ENCODE peak calls at places on chromosome 13, in eight cellular contexts. L is DMS79, W is amniotic stem cell, N is cardiac fibroblast, B is immature natural killer cell, J is AG10803, D is DND-41, Z is ACHN. P is an unnamed sample.

GRCh38 chr13:98787173-98787572 is 34.7 kb upstream of the SLC15A1 start:
- DNase-seq in L (no peak), W (no peak), N (no peak), B (no peak), J (no peak), D (no peak), Z (no peak), P (no peak)

GRCh38 chr13:50202485-50202884 is 187.2 kb downstream of the KCNRG start:
- DNase-seq in L (no peak), W (no peak), N (no peak), B (no peak), J (no peak), D (no peak), Z (no peak), P (no peak)

GRCh38 chr13:97855570-97855970 is 97.9 kb upstream of the IPO5 start:
- DNase-seq in L (peak), W (peak), N (peak), B (peak), J (peak), D (peak), Z (peak), P (peak)

GRCh38 chr13:20702945-20703784 is at the start of gene IL17D:
- DNase-seq in L (no peak), W (no peak), N (no peak), B (peak), J (no peak), D (peak), Z (no peak), P (peak)

GRCh38 chr13:34011552-34012085 is 193.7 kb downstream of the RFC3 start:
- DNase-seq in L (no peak), W (no peak), N (no peak), B (no peak), J (no peak), D (no peak), Z (no peak), P (no peak)

GRCh38 chr13:98869408-98870090 is 108.3 kb downstream of the DOCK9 start:
- DNase-seq in L (no peak), W (no peak), N (peak), B (no peak), J (no peak), D (no peak), Z (no peak), P (no peak)

GRCh38 chr13:26558074-26558805 is 757 bp downstream of the WASF3 start:
- DNase-seq in L (no peak), W (no peak), N (peak), B (no peak), J (peak), D (no peak), Z (no peak), P (no peak)

GRCh38 chr13:75736132-75736531 is 100.0 kb downstream of the LMO7 start:
- DNase-seq in L (no peak), W (no peak), N (no peak), B (no peak), J (no peak), D (no peak), Z (no peak), P (no peak)

GRCh38 chr13:109243311-109243951 is 543.0 kb downstream of the IRS2 start:
- DNase-seq in L (no peak), W (peak), N (peak), B (no peak), J (peak), D (no peak), Z (peak), P (no peak)

GRCh38 chr13:99572921-99573320 is 71.6 kb downstream of the TM9SF2 start:
- DNase-seq in L (no peak), W (no peak), N (peak), B (no peak), J (peak), D (no peak), Z (no peak), P (no peak)

GRCh38 chr13:38045278-38046048 is 175.9 kb upstream of the TRPC4 start:
- DNase-seq in L (no peak), W (no peak), N (peak), B (no peak), J (peak), D (no peak), Z (peak), P (peak)

GRCh38 chr13:70386919-70387318 is 278.7 kb upstream of the KLHL1 start:
- DNase-seq in L (no peak), W (no peak), N (no peak), B (no peak), J (no peak), D (no peak), Z (no peak), P (no peak)

GRCh38 chr13:90238433-90238832 is 1109.1 kb upstream of the MIR17HG start:
- DNase-seq in L (no peak), W (no peak), N (peak), B (no peak), J (no peak), D (no peak), Z (no peak), P (no peak)

GRCh38 chr13:72805663-72806341 is 23.9 kb downstream of the PIBF1 start:
- DNase-seq in L (no peak), W (no peak), N (no peak), B (no peak), J (no peak), D (no peak), Z (no peak), P (no peak)

GRCh38 chr13:109900320-109900719 is 113.9 kb upstream of the IRS2 start:
- DNase-seq in L (no peak), W (no peak), N (peak), B (no peak), J (no peak), D (no peak), Z (no peak), P (no peak)

GRCh38 chr13:22839554-22840286 is 341.1 kb upstream of the SGCG start:
- DNase-seq in L (no peak), W (no peak), N (no peak), B (no peak), J (no peak), D (no peak), Z (no peak), P (peak)

GRCh38 chr13:113742000-113742441 is 17.0 kb upstream of the TMEM255B start:
- DNase-seq in L (peak), W (no peak), N (peak), B (no peak), J (peak), D (no peak), Z (peak), P (peak)

GRCh38 chr13:23086951-23087350 is 93.8 kb upstream of the SGCG start:
- DNase-seq in L (no peak), W (no peak), N (no peak), B (no peak), J (no peak), D (no peak), Z (no peak), P (peak)

GRCh38 chr13:40388617-40389016 is 277.8 kb downstream of the FOXO1 start:
- DNase-seq in L (no peak), W (no peak), N (peak), B (peak), J (peak), D (peak), Z (no peak), P (peak)

GRCh38 chr13:48595330-48596127 is 58.2 kb upstream of the CYSLTR2 start:
- DNase-seq in L (no peak), W (peak), N (peak), B (peak), J (peak), D (peak), Z (peak), P (peak)

GRCh38 chr13:72458701-72459100 is 268.7 kb downstream of the MZT1 start:
- DNase-seq in L (peak), W (no peak), N (peak), B (no peak), J (peak), D (no peak), Z (no peak), P (no peak)

GRCh38 chr13:36950920-36951319 is 30.9 kb upstream of the SMAD9 start:
- DNase-seq in L (no peak), W (no peak), N (no peak), B (no peak), J (no peak), D (no peak), Z (no peak), P (no peak)

GRCh38 chr13:41268764-41269163 is 5.4 kb upstream of the MTRF1 start:
- DNase-seq in L (no peak), W (no peak), N (no peak), B (no peak), J (no peak), D (no peak), Z (peak), P (peak)

GRCh38 chr13:32316030-32316344 is 679 bp downstream of the BRCA2 start:
- DNase-seq in L (no peak), W (peak), N (no peak), B (no peak), J (no peak), D (no peak), Z (no peak), P (no peak)

GRCh38 chr13:24877531-24877930 is 113.6 kb downstream of the RNF17 start:
- DNase-seq in L (no peak), W (no peak), N (no peak), B (no peak), J (no peak), D (no peak), Z (no peak), P (no peak)

GRCh38 chr13:110516500-110516899 is 45.0 kb downstream of the RAB20 start:
- DNase-seq in L (no peak), W (no peak), N (no peak), B (no peak), J (no peak), D (no peak), Z (no peak), P (no peak)

GRCh38 chr13:36453518-36453917 is 21.2 kb downstream of the CCNA1 start:
- DNase-seq in L (no peak), W (no peak), N (no peak), B (no peak), J (peak), D (no peak), Z (peak), P (peak)

GRCh38 chr13:48383384-48383783 is 29.5 kb downstream of the LPAR6 start:
- DNase-seq in L (no peak), W (no peak), N (no peak), B (no peak), J (no peak), D (no peak), Z (no peak), P (no peak)

GRCh38 chr13:51524846-51525566 is 59.3 kb upstream of the WDFY2 start:
- DNase-seq in L (no peak), W (no peak), N (peak), B (no peak), J (peak), D (no peak), Z (no peak), P (no peak)

GRCh38 chr13:110323986-110324749 is 17.1 kb downstream of the COL4A2 start:
- DNase-seq in L (no peak), W (no peak), N (no peak), B (no peak), J (no peak), D (no peak), Z (no peak), P (no peak)

GRCh38 chr13:105814219-105814901 is 721.1 kb downstream of the EFNB2 start:
- DNase-seq in L (no peak), W (no peak), N (no peak), B (no peak), J (no peak), D (no peak), Z (no peak), P (no peak)

GRCh38 chr13:42084722-42085121 is 36.3 kb downstream of the DGKH start:
- DNase-seq in L (no peak), W (no peak), N (no peak), B (no peak), J (no peak), D (no peak), Z (no peak), P (no peak)

GRCh38 chr13:74132152-74132767 is 1.9 kb downstream of the KLF12 start:
- DNase-seq in L (no peak), W (no peak), N (peak), B (peak), J (no peak), D (peak), Z (peak), P (peak)